ENCODE peak calls at places on chromosome 5, in nine cellular contexts. O is CD8-positive, alpha-beta T cell; K is body of pancreas; Q is right atrium auricular region; W is transverse colon; F is heart left ventricle; L is Peyer's patch; I is adrenal gland; T is lower lobe of right lung. P is an unnamed sample. For H3K4me1, the result is how much of the 10 kb centered on the place peaks cover.

GRCh38 chr5:139837711-139838380 is 42.2 kb downstream of the PSD2 start:
- DNase-seq in O (no peak), K (no peak), Q (no peak), W (no peak), F (no peak), L (no peak), I (no peak), T (no peak), P (no peak)

GRCh38 chr5:73674669-73675004 is 48.6 kb downstream of the ARHGEF28 start:
- DNase-seq in O (no peak), K (no peak), Q (no peak), W (no peak), F (no peak), L (no peak), I (no peak), T (no peak), P (no peak)

GRCh38 chr5:149043641-149044040 is 19.2 kb downstream of the SH3TC2 start:
- DNase-seq in O (no peak), K (no peak), Q (no peak), W (no peak), F (no peak), L (no peak), I (peak), T (no peak), P (no peak)

GRCh38 chr5:3878267-3878666 is 282.6 kb downstream of the IRX1 start:
- DNase-seq in O (no peak), K (no peak), Q (no peak), W (no peak), F (no peak), L (no peak), I (no peak), T (no peak), P (no peak)

GRCh38 chr5:179143446-179143845 is 83.3 kb downstream of the ZNF354C start:
- DNase-seq in O (no peak), K (no peak), Q (no peak), W (no peak), F (no peak), L (no peak), I (no peak), T (no peak), P (no peak)

GRCh38 chr5:128777052-128777451 is 188.2 kb upstream of the SLC27A6 start:
- DNase-seq in O (no peak), K (no peak), Q (no peak), W (no peak), F (no peak), L (no peak), I (no peak), T (no peak), P (no peak)

GRCh38 chr5:44860267-44860666 is 51.5 kb downstream of the MRPS30 start:
- DNase-seq in O (no peak), K (no peak), Q (no peak), W (no peak), F (no peak), L (no peak), I (no peak), T (no peak), P (no peak)

GRCh38 chr5:118533166-118533565 is 455.2 kb downstream of the DTWD2 start:
- DNase-seq in O (no peak), K (no peak), Q (no peak), W (no peak), F (no peak), L (no peak), I (no peak), T (no peak), P (no peak)

GRCh38 chr5:74382864-74383618 is 257.5 kb downstream of the ENC1 start:
- DNase-seq in O (no peak), K (peak), Q (peak), W (no peak), F (peak), L (no peak), I (peak), T (no peak), P (no peak)

GRCh38 chr5:100840364-100840763 is 62.7 kb downstream of the ST8SIA4 start:
- DNase-seq in O (no peak), K (no peak), Q (no peak), W (no peak), F (no peak), L (no peak), I (no peak), T (no peak), P (peak)

GRCh38 chr5:113276001-113276400 is 158.8 kb downstream of the TSSK1B start:
- DNase-seq in O (no peak), K (no peak), Q (no peak), W (no peak), F (no peak), L (no peak), I (no peak), T (no peak), P (no peak)

GRCh38 chr5:147554285-147554817 is 44.5 kb upstream of the DPYSL3 start:
- DNase-seq in O (no peak), K (no peak), Q (no peak), W (no peak), F (no peak), L (no peak), I (no peak), T (no peak), P (no peak)

GRCh38 chr5:34847056-34847455 is 8.1 kb downstream of the TTC23L start:
- DNase-seq in O (no peak), K (no peak), Q (no peak), W (no peak), F (no peak), L (no peak), I (peak), T (no peak), P (no peak)

GRCh38 chr5:88436290-88436689 is 167.6 kb upstream of the TMEM161B start:
- DNase-seq in O (no peak), K (no peak), Q (no peak), W (no peak), F (no peak), L (no peak), I (no peak), T (no peak), P (no peak)

GRCh38 chr5:104951829-104952228 is 1389.2 kb upstream of the NUDT12 start:
- DNase-seq in O (no peak), K (no peak), Q (no peak), W (no peak), F (no peak), L (no peak), I (no peak), T (no peak), P (no peak)

GRCh38 chr5:1500411-1501091 is 23.2 kb downstream of the LPCAT1 start:
- DNase-seq in O (no peak), K (no peak), Q (peak), W (peak), F (peak), L (no peak), I (peak), T (peak), P (no peak)

GRCh38 chr5:60333103-60333502 is 366.9 kb downstream of the DEPDC1B start:
- DNase-seq in O (no peak), K (no peak), Q (no peak), W (no peak), F (no peak), L (no peak), I (no peak), T (no peak), P (no peak)

GRCh38 chr5:153998010-153998409 is 40.7 kb downstream of the FAM114A2 start:
- DNase-seq in O (no peak), K (no peak), Q (no peak), W (no peak), F (no peak), L (no peak), I (no peak), T (no peak), P (no peak)

GRCh38 chr5:145752947-145753346 is 82.2 kb downstream of the PRELID2 start:
- DNase-seq in O (no peak), K (no peak), Q (no peak), W (no peak), F (no peak), L (no peak), I (no peak), T (no peak), P (no peak)

GRCh38 chr5:72110401-72111013 is 3.2 kb downstream of the MAP1B start:
- DNase-seq in O (no peak), K (no peak), Q (no peak), W (no peak), F (no peak), L (no peak), I (no peak), T (no peak), P (no peak)

GRCh38 chr5:91281409-91281808 is 101.7 kb downstream of the ARRDC3 start:
- DNase-seq in O (no peak), K (no peak), Q (no peak), W (no peak), F (no peak), L (no peak), I (peak), T (no peak), P (no peak)

GRCh38 chr5:148739524-148739923 is 85.2 kb upstream of the HTR4 start:
- DNase-seq in O (no peak), K (no peak), Q (no peak), W (no peak), F (no peak), L (no peak), I (no peak), T (no peak), P (no peak)

GRCh38 chr5:56123531-56124243 is 109.4 kb downstream of the ANKRD55 start:
- DNase-seq in O (no peak), K (peak), Q (peak), W (peak), F (peak), L (peak), I (peak), T (no peak), P (no peak)

GRCh38 chr5:169757016-169757415 is 119.9 kb downstream of the DOCK2 start:
- DNase-seq in O (no peak), K (no peak), Q (no peak), W (no peak), F (no peak), L (no peak), I (peak), T (no peak), P (no peak)

GRCh38 chr5:88480245-88480644 is 211.6 kb upstream of the TMEM161B start:
- DNase-seq in O (no peak), K (peak), Q (no peak), W (no peak), F (no peak), L (no peak), I (no peak), T (no peak), P (no peak)

GRCh38 chr5:149235841-149236240 is 35.8 kb upstream of the AFAP1L1 start:
- DNase-seq in O (no peak), K (no peak), Q (no peak), W (no peak), F (peak), L (no peak), I (no peak), T (no peak), P (no peak)

GRCh38 chr5:82349651-82350050 is 71.5 kb upstream of the RPS23 start:
- DNase-seq in O (no peak), K (no peak), Q (no peak), W (peak), F (no peak), L (no peak), I (peak), T (no peak), P (no peak)

GRCh38 chr5:153276151-153276550 is 214.3 kb upstream of the GRIA1 start:
- DNase-seq in O (no peak), K (peak), Q (no peak), W (no peak), F (peak), L (no peak), I (peak), T (no peak), P (no peak)

GRCh38 chr5:179549973-179550510 is 312 bp upstream of the RUFY1 start:
- DNase-seq in O (no peak), K (no peak), Q (peak), W (no peak), F (no peak), L (no peak), I (no peak), T (peak), P (no peak)

GRCh38 chr5:25362799-25363198 is 718.0 kb upstream of the CDH10 start:
- DNase-seq in O (no peak), K (no peak), Q (no peak), W (no peak), F (no peak), L (no peak), I (no peak), T (no peak), P (no peak)

GRCh38 chr5:167511-167910 is 23.8 kb upstream of the LRRC14B start:
- DNase-seq in O (no peak), K (no peak), Q (no peak), W (no peak), F (no peak), L (peak), I (no peak), T (no peak), P (no peak)

GRCh38 chr5:104513194-104513602 is 950.6 kb upstream of the NUDT12 start:
- DNase-seq in O (no peak), K (no peak), Q (no peak), W (no peak), F (no peak), L (no peak), I (peak), T (no peak), P (no peak)

GRCh38 chr5:110768138-110768845 is 29.5 kb downstream of the SLC25A46 start:
- DNase-seq in O (no peak), K (no peak), Q (no peak), W (no peak), F (no peak), L (no peak), I (no peak), T (no peak), P (no peak)

GRCh38 chr5:14488697-14489096 is 92.9 kb upstream of the OTULINL start:
- DNase-seq in O (no peak), K (no peak), Q (no peak), W (no peak), F (no peak), L (no peak), I (no peak), T (no peak), P (no peak)

GRCh38 chr5:181246276-181247050 is 2.8 kb upstream of the RACK1 start:
- DNase-seq in O (no peak), K (peak), Q (peak), W (peak), F (peak), L (peak), I (peak), T (peak), P (no peak)

GRCh38 chr5:93192107-93192506 is 388.9 kb downstream of the NR2F1-AS1 start:
- DNase-seq in O (no peak), K (no peak), Q (no peak), W (no peak), F (no peak), L (no peak), I (no peak), T (no peak), P (no peak)

GRCh38 chr5:180135128-180135955 is 63.8 kb upstream of the RNF130 start:
- DNase-seq in O (no peak), K (peak), Q (no peak), W (no peak), F (peak), L (peak), I (no peak), T (peak), P (no peak)

GRCh38 chr5:91464886-91465646 is 81.9 kb upstream of the ARRDC3 start:
- DNase-seq in O (no peak), K (no peak), Q (no peak), W (no peak), F (no peak), L (no peak), I (no peak), T (no peak), P (no peak)

GRCh38 chr5:170132642-170133448 is 27.1 kb downstream of the FOXI1 start:
- DNase-seq in O (no peak), K (no peak), Q (no peak), W (no peak), F (no peak), L (no peak), I (peak), T (no peak), P (no peak)

GRCh38 chr5:111308951-111309350 is 84.8 kb downstream of the CAMK4 start:
- DNase-seq in O (no peak), K (no peak), Q (no peak), W (no peak), F (no peak), L (no peak), I (no peak), T (no peak), P (no peak)

GRCh38 chr5:95816341-95816740 is 6.2 kb downstream of the GLRX start:
- DNase-seq in O (no peak), K (no peak), Q (no peak), W (no peak), F (no peak), L (no peak), I (no peak), T (no peak), P (no peak)
- H3K27ac ChIP-seq in O (peak), K (no peak), Q (no peak), W (no peak), F (no peak), L (no peak), I (no peak), T (no peak), P (peak)

GRCh38 chr5:151060742-151061141 is 20.1 kb downstream of the TNIP1 start:
- DNase-seq in O (no peak), K (peak), Q (no peak), W (no peak), F (no peak), L (no peak), I (no peak), T (no peak), P (no peak)
- H3K4me1 ChIP-seq in O (under half), K (under half), Q (under half), W (under half), F (half or more), L (under half), I (under half), T (half or more), P (under half)

DNA sequence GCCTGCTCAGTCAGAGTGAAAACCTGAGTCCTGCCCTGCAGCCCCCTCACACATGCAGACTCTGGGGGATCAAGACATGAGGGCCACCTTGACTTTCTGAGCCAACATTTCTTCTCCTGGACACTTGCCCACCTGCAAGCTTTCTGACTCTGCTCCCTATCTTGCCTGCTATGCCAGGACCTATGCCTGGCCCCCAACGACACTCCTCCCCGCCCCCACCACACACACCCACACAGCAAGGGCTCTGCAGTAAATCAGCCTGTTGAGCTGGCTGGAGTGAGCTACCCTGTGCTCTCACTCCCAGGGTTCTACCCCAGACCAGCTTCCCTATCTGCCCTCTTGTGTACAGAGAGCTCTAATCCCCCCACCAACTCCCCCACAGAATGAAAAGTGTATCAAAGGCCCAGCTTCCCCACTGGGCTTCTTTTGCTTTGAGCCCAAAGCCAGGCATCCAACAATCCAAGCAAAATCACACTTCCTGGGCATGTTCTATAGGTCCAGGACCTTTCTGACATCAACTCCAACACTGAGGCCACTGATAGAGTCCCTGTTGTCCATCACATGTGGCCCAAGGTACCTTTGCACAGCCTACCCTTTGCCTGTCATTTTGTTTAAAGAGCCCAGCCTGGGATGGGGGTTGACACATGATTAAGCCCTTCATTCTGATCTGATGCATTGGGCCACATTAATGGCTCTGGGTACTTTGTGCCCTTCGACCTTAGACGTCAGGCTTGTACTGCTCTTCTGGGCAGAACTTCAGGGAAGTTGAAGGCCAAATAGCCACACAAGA is 7.2 kb downstream of the PDLIM4 start:
- DNase-seq in O (no peak), K (no peak), Q (peak), W (no peak), F (no peak), L (peak), I (no peak), T (no peak), P (no peak)
- H3K27ac ChIP-seq in O (no peak), K (peak), Q (peak), W (peak), F (peak), L (peak), I (peak), T (peak), P (no peak)

GRCh38 chr5:135216813-135217154 is 182.2 kb downstream of the MACROH2A1 start:
- DNase-seq in O (no peak), K (no peak), Q (no peak), W (no peak), F (no peak), L (no peak), I (no peak), T (no peak), P (no peak)
- H3K4me1 ChIP-seq in O (under half), K (under half), Q (under half), W (under half), F (under half), L (under half), I (under half), T (under half), P (under half)

GRCh38 chr5:142652563-142652962 is 33.3 kb downstream of the FGF1 start:
- DNase-seq in O (no peak), K (no peak), Q (no peak), W (no peak), F (no peak), L (no peak), I (no peak), T (no peak), P (no peak)

GRCh38 chr5:142657446-142657845 is 28.4 kb downstream of the FGF1 start:
- DNase-seq in O (no peak), K (no peak), Q (no peak), W (no peak), F (no peak), L (no peak), I (no peak), T (no peak), P (no peak)

GRCh38 chr5:142653321-142653720 is 32.6 kb downstream of the FGF1 start:
- DNase-seq in O (no peak), K (no peak), Q (no peak), W (no peak), F (no peak), L (no peak), I (no peak), T (no peak), P (no peak)

GRCh38 chr5:142655339-142656267 is 30.3 kb downstream of the FGF1 start:
- DNase-seq in O (peak), K (peak), Q (peak), W (peak), F (peak), L (peak), I (peak), T (peak), P (peak)

DNA sequence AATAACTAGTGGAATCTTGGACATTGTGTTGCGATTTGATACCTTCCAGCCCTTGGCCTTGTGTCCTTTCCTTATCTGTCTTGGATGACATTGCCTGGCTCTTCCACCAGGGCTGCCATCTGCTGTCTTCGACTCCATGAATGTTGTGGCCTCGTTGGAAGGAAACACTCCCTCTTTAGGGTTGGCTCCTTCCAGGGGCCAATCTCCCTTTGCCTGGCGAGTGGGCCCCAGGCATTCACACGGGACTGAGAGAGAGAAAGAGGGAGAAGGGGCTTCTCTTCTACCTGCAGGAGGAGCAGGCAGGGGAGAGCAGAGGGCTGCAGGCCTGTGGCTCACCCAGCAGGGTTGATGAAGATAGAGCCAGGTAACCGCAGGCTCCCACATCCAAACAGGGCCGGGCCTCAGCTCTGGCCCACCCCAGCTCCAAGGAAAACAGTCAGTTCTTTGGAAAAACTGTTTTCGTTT is 31.3 kb downstream of the FGF1 start:
- DNase-seq in O (no peak), K (no peak), Q (no peak), W (no peak), F (no peak), L (no peak), I (peak), T (no peak), P (no peak)
- H3K27ac ChIP-seq in O (no peak), K (no peak), Q (peak), W (peak), F (peak), L (no peak), I (peak), T (no peak), P (no peak)

DNA sequence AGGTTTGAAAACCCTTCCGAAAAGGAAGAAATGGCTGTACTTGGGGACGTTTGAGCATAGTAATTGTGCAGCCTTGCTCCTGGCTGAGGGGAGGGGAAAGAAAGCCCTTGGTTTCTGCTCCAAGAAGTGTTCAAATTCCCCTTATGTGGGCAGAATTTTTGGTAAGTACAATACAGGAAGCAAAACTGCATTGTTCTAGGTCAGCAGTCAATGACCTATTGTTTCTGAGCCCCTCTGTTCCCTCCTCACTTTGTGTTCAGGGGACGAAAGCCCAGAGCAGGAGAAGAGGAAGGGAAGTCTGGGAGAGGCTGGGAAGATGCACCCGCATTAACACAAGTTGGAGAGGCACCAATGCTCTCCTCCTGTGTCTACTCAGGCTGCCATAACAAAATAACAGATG is 11.9 kb downstream of the BASP1 start:
- DNase-seq in O (no peak), K (no peak), Q (no peak), W (no peak), F (no peak), L (no peak), I (no peak), T (no peak), P (no peak)
- H3K4me1 ChIP-seq in O (under half), K (under half), Q (under half), W (under half), F (under half), L (under half), I (under half), T (under half), P (under half)